ENCODE peak calls at places on chromosomes 1 and 21, in ten cellular contexts. One of them, this sample, is unnamed. For H3K9me3, the result is how much of the 10 kb centered on the place peaks cover.

GRCh38 chr1:41582851-41583657 is 98.6 kb upstream of the EDN2 start:
- DNase-seq in A549: no peak
- DNase-seq in left lung: no peak
- DNase-seq in HCT116: no peak
- DNase-seq in cardiac muscle cell: no peak
- DNase-seq in Peyer's patch: no peak
- DNase-seq in uterus: no peak
- DNase-seq in lower lobe of right lung: no peak
- DNase-seq in Panc1: no peak
- DNase-seq in mucosa of descending colon: no peak
- DNase-seq in this sample: no peak

GRCh38 chr21:34693192-34693810 is 24.5 kb downstream of the CLIC6 start:
- DNase-seq in A549: peak
- DNase-seq in left lung: no peak
- DNase-seq in HCT116: peak
- DNase-seq in cardiac muscle cell: peak
- DNase-seq in Peyer's patch: peak
- DNase-seq in uterus: peak
- DNase-seq in lower lobe of right lung: no peak
- DNase-seq in Panc1: peak
- DNase-seq in mucosa of descending colon: no peak
- DNase-seq in this sample: peak

GRCh38 chr1:208269338-208269666 is 25.1 kb upstream of the PLXNA2 start:
- DNase-seq in A549: no peak
- DNase-seq in left lung: no peak
- DNase-seq in HCT116: no peak
- DNase-seq in cardiac muscle cell: peak
- DNase-seq in Peyer's patch: no peak
- DNase-seq in uterus: no peak
- DNase-seq in lower lobe of right lung: no peak
- DNase-seq in Panc1: no peak
- DNase-seq in mucosa of descending colon: no peak
- DNase-seq in this sample: no peak

GRCh38 chr1:31848381-31848897 is 32.6 kb upstream of the SPOCD1 start:
- DNase-seq in A549: no peak
- DNase-seq in left lung: no peak
- DNase-seq in HCT116: no peak
- DNase-seq in cardiac muscle cell: no peak
- DNase-seq in Peyer's patch: peak
- DNase-seq in uterus: no peak
- DNase-seq in lower lobe of right lung: no peak
- DNase-seq in Panc1: no peak
- DNase-seq in mucosa of descending colon: no peak
- DNase-seq in this sample: no peak

GRCh38 chr21:27346041-27346448 is 379.2 kb upstream of the ADAMTS5 start:
- DNase-seq in A549: no peak
- DNase-seq in left lung: no peak
- DNase-seq in HCT116: no peak
- DNase-seq in cardiac muscle cell: peak
- DNase-seq in Peyer's patch: no peak
- DNase-seq in uterus: no peak
- DNase-seq in lower lobe of right lung: no peak
- DNase-seq in Panc1: no peak
- DNase-seq in mucosa of descending colon: no peak
- DNase-seq in this sample: no peak

GRCh38 chr1:174953657-174954435 is 45.9 kb upstream of the CACYBP start:
- DNase-seq in A549: peak
- DNase-seq in left lung: no peak
- DNase-seq in HCT116: no peak
- DNase-seq in cardiac muscle cell: no peak
- DNase-seq in Peyer's patch: no peak
- DNase-seq in uterus: no peak
- DNase-seq in lower lobe of right lung: no peak
- DNase-seq in Panc1: no peak
- DNase-seq in mucosa of descending colon: no peak
- DNase-seq in this sample: no peak

GRCh38 chr1:184590163-184590750 is 164.4 kb downstream of the EDEM3 start:
- DNase-seq in A549: no peak
- DNase-seq in left lung: no peak
- DNase-seq in HCT116: no peak
- DNase-seq in cardiac muscle cell: no peak
- DNase-seq in Peyer's patch: no peak
- DNase-seq in uterus: no peak
- DNase-seq in lower lobe of right lung: no peak
- DNase-seq in Panc1: no peak
- DNase-seq in mucosa of descending colon: no peak
- DNase-seq in this sample: peak

GRCh38 chr1:37237948-37238347 is 203.6 kb upstream of the GRIK3 start:
- DNase-seq in A549: no peak
- DNase-seq in left lung: no peak
- DNase-seq in HCT116: no peak
- DNase-seq in cardiac muscle cell: no peak
- DNase-seq in Peyer's patch: no peak
- DNase-seq in uterus: no peak
- DNase-seq in lower lobe of right lung: no peak
- DNase-seq in Panc1: no peak
- DNase-seq in mucosa of descending colon: no peak
- DNase-seq in this sample: no peak

GRCh38 chr1:164240081-164240480 is 318.9 kb upstream of the PBX1 start:
- DNase-seq in A549: peak
- DNase-seq in left lung: no peak
- DNase-seq in HCT116: no peak
- DNase-seq in cardiac muscle cell: peak
- DNase-seq in Peyer's patch: no peak
- DNase-seq in uterus: no peak
- DNase-seq in lower lobe of right lung: no peak
- DNase-seq in Panc1: no peak
- DNase-seq in mucosa of descending colon: no peak
- DNase-seq in this sample: no peak

GRCh38 chr1:9128161-9128519 is 762 bp downstream of the GPR157 start:
- DNase-seq in A549: no peak
- DNase-seq in left lung: peak
- DNase-seq in HCT116: no peak
- DNase-seq in cardiac muscle cell: no peak
- DNase-seq in Peyer's patch: no peak
- DNase-seq in uterus: peak
- DNase-seq in lower lobe of right lung: peak
- DNase-seq in Panc1: no peak
- DNase-seq in mucosa of descending colon: peak
- DNase-seq in this sample: no peak

GRCh38 chr1:9126511-9126910 is 2.4 kb downstream of the GPR157 start:
- DNase-seq in A549: no peak
- DNase-seq in left lung: no peak
- DNase-seq in HCT116: no peak
- DNase-seq in cardiac muscle cell: no peak
- DNase-seq in Peyer's patch: no peak
- DNase-seq in uterus: no peak
- DNase-seq in lower lobe of right lung: no peak
- DNase-seq in Panc1: no peak
- DNase-seq in mucosa of descending colon: no peak
- DNase-seq in this sample: peak

GRCh38 chr1:9129391-9130041 is 614 bp upstream of the GPR157 start:
- DNase-seq in A549: peak
- DNase-seq in left lung: peak
- DNase-seq in HCT116: peak
- DNase-seq in cardiac muscle cell: peak
- DNase-seq in Peyer's patch: peak
- DNase-seq in uterus: peak
- DNase-seq in lower lobe of right lung: peak
- DNase-seq in Panc1: no peak
- DNase-seq in mucosa of descending colon: peak
- DNase-seq in this sample: peak

GRCh38 chr1:9127395-9128160 is 1.3 kb downstream of the GPR157 start:
- DNase-seq in A549: no peak
- DNase-seq in left lung: peak
- DNase-seq in HCT116: no peak
- DNase-seq in cardiac muscle cell: no peak
- DNase-seq in Peyer's patch: no peak
- DNase-seq in uterus: no peak
- DNase-seq in lower lobe of right lung: peak
- DNase-seq in Panc1: no peak
- DNase-seq in mucosa of descending colon: no peak
- DNase-seq in this sample: no peak

GRCh38 chr1:9128520-9129371 is at the start of gene GPR157:
- DNase-seq in A549: peak
- DNase-seq in left lung: peak
- DNase-seq in HCT116: peak
- DNase-seq in cardiac muscle cell: peak
- DNase-seq in Peyer's patch: peak
- DNase-seq in uterus: peak
- DNase-seq in lower lobe of right lung: peak
- DNase-seq in Panc1: no peak
- DNase-seq in mucosa of descending colon: peak
- DNase-seq in this sample: peak
- TF ChIP-seq CTCF in A549: no peak
- TF ChIP-seq CTCF in left lung: no peak
- TF ChIP-seq CTCF in HCT116: no peak
- TF ChIP-seq CTCF in cardiac muscle cell: no peak
- TF ChIP-seq CTCF in Peyer's patch: peak
- TF ChIP-seq CTCF in uterus: no peak
- TF ChIP-seq CTCF in lower lobe of right lung: no peak
- TF ChIP-seq CTCF in Panc1: no peak
- TF ChIP-seq CTCF in mucosa of descending colon: no peak
- TF ChIP-seq CTCF in this sample: no peak

DNA sequence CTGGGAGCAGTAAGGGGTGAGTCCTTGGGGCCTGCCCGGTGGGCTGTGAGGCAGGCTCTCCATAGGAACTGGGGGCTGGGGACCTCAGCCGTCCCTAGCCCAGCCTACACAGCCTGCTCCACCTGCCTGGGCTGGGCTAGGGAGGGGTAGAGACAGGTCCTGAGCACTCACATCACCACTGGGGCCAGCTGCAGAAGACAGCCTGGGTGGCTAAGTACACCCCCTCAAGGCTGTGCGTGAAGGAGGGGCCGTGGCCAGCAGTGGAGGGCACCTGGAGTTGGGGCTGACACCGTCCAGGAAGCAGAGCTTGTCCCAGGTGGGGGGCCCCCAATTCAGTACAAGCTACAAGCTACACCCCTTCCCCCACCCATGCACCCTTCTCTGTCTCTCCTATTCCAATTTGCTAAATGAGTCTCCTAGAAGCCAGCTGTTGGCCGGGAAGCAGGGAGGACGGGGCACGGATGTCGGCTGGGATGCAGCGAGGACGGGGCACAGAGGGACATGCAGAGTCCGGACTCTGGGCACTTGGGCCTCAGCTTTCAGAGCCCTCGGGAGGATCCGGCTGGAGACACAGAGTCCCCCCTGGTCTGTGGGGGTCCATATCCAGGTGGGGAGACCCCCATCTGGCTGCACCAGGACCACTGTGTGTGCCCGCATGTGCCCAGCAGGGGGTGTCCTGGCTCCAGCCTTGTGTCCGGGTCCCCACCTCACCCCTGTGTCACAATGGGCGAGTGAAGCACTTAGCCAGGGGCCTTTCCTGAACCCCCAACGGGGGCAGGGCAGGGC is 1.8 kb downstream of the ISG15 start:
- DNase-seq in A549: no peak
- DNase-seq in left lung: no peak
- DNase-seq in HCT116: no peak
- DNase-seq in cardiac muscle cell: no peak
- DNase-seq in Peyer's patch: no peak
- DNase-seq in uterus: no peak
- DNase-seq in lower lobe of right lung: no peak
- DNase-seq in Panc1: no peak
- DNase-seq in mucosa of descending colon: peak
- DNase-seq in this sample: peak
- H3K4me3 ChIP-seq in A549: no peak
- H3K4me3 ChIP-seq in left lung: no peak
- H3K4me3 ChIP-seq in HCT116: peak
- H3K4me3 ChIP-seq in cardiac muscle cell: no peak
- H3K4me3 ChIP-seq in Peyer's patch: no peak
- H3K4me3 ChIP-seq in uterus: no peak
- H3K4me3 ChIP-seq in lower lobe of right lung: no peak
- H3K4me3 ChIP-seq in Panc1: peak
- H3K4me3 ChIP-seq in mucosa of descending colon: no peak
- H3K4me3 ChIP-seq in this sample: no peak

GRCh38 chr21:30193201-30193600 is 22.7 kb downstream of the CLDN8 start:
- DNase-seq in A549: no peak
- DNase-seq in left lung: no peak
- DNase-seq in HCT116: no peak
- DNase-seq in cardiac muscle cell: peak
- DNase-seq in Peyer's patch: no peak
- DNase-seq in uterus: no peak
- DNase-seq in lower lobe of right lung: no peak
- DNase-seq in Panc1: no peak
- DNase-seq in mucosa of descending colon: no peak
- DNase-seq in this sample: no peak
- H3K9me3 ChIP-seq in A549: under half
- H3K9me3 ChIP-seq in left lung: under half
- H3K9me3 ChIP-seq in HCT116: under half
- H3K9me3 ChIP-seq in cardiac muscle cell: under half
- H3K9me3 ChIP-seq in Peyer's patch: under half
- H3K9me3 ChIP-seq in uterus: under half
- H3K9me3 ChIP-seq in lower lobe of right lung: under half
- H3K9me3 ChIP-seq in Panc1: under half
- H3K9me3 ChIP-seq in mucosa of descending colon: under half
- H3K9me3 ChIP-seq in this sample: under half

DNA sequence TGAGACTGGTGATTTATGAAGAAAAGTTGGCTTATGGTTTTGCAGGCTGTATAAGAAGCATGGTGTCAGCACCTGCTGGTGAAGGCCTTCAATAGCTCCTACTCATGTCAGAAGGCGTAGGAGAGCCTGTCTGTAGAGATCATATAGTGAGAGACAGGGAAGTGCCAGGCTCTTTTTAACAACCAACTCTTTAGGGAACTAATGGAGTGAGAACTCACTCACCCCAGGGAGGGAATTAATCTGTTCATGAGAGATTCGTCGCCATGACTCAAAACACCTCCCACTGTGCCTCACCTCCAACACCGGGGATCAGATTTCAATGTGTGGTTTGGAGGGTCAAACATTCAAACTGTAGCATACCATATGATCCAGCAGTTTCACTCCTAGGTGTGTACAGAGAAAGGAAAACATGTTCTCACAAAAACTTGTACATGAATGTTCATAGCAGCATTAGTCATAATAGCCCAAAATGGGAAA is 72.6 kb downstream of the TTC3 start:
- DNase-seq in A549: no peak
- DNase-seq in left lung: no peak
- DNase-seq in HCT116: peak
- DNase-seq in cardiac muscle cell: peak
- DNase-seq in Peyer's patch: no peak
- DNase-seq in uterus: no peak
- DNase-seq in lower lobe of right lung: no peak
- DNase-seq in Panc1: no peak
- DNase-seq in mucosa of descending colon: no peak
- DNase-seq in this sample: no peak
- TF ChIP-seq CTCF in A549: no peak
- TF ChIP-seq CTCF in left lung: no peak
- TF ChIP-seq CTCF in HCT116: no peak
- TF ChIP-seq CTCF in cardiac muscle cell: no peak
- TF ChIP-seq CTCF in Peyer's patch: no peak
- TF ChIP-seq CTCF in uterus: no peak
- TF ChIP-seq CTCF in lower lobe of right lung: no peak
- TF ChIP-seq CTCF in Panc1: no peak
- TF ChIP-seq CTCF in mucosa of descending colon: no peak
- TF ChIP-seq CTCF in this sample: no peak

This sample was measured in PC-9.